ENCODE peak calls at places on chromosomes 13 and 19, in five cellular contexts. One of them, this sample, is unnamed.

GRCh38 chr19:38842439-38843174 is 7.2 kb downstream of the HNRNPL start:
- DNase-seq in Peyer's patch: no peak
- DNase-seq in CD4-positive, CD25-positive, alpha-beta regulatory T cell: peak
- DNase-seq in lung: no peak
- DNase-seq in CD8-positive, alpha-beta T cell: peak
- DNase-seq in this sample: peak

GRCh38 chr13:46121597-46122163 is 16.8 kb upstream of the CPB2 start:
- DNase-seq in Peyer's patch: no peak
- DNase-seq in CD4-positive, CD25-positive, alpha-beta regulatory T cell: no peak
- DNase-seq in lung: no peak
- DNase-seq in CD8-positive, alpha-beta T cell: no peak
- DNase-seq in this sample: no peak

GRCh38 chr13:26923824-26924605 is 163.4 kb upstream of the GPR12 start:
- DNase-seq in Peyer's patch: no peak
- DNase-seq in CD4-positive, CD25-positive, alpha-beta regulatory T cell: no peak
- DNase-seq in lung: no peak
- DNase-seq in CD8-positive, alpha-beta T cell: no peak
- DNase-seq in this sample: no peak

GRCh38 chr13:79445968-79446645 is 34.8 kb upstream of the NDFIP2 start:
- DNase-seq in Peyer's patch: no peak
- DNase-seq in CD4-positive, CD25-positive, alpha-beta regulatory T cell: peak
- DNase-seq in lung: no peak
- DNase-seq in CD8-positive, alpha-beta T cell: no peak
- DNase-seq in this sample: no peak

GRCh38 chr13:103431880-103432279 is 365.7 kb upstream of the SLC10A2 start:
- DNase-seq in Peyer's patch: no peak
- DNase-seq in CD4-positive, CD25-positive, alpha-beta regulatory T cell: no peak
- DNase-seq in lung: no peak
- DNase-seq in CD8-positive, alpha-beta T cell: no peak
- DNase-seq in this sample: no peak

GRCh38 chr13:87669379-87669978 is 1.7 kb upstream of the SLITRK5 start:
- DNase-seq in Peyer's patch: no peak
- DNase-seq in CD4-positive, CD25-positive, alpha-beta regulatory T cell: peak
- DNase-seq in lung: no peak
- DNase-seq in CD8-positive, alpha-beta T cell: no peak
- DNase-seq in this sample: no peak

GRCh38 chr13:43390101-43390500 is 366.7 kb downstream of the DNAJC15 start:
- DNase-seq in Peyer's patch: no peak
- DNase-seq in CD4-positive, CD25-positive, alpha-beta regulatory T cell: no peak
- DNase-seq in lung: no peak
- DNase-seq in CD8-positive, alpha-beta T cell: no peak
- DNase-seq in this sample: no peak

GRCh38 chr13:42136518-42136917 is 88.1 kb downstream of the DGKH start:
- DNase-seq in Peyer's patch: no peak
- DNase-seq in CD4-positive, CD25-positive, alpha-beta regulatory T cell: no peak
- DNase-seq in lung: no peak
- DNase-seq in CD8-positive, alpha-beta T cell: no peak
- DNase-seq in this sample: no peak

GRCh38 chr19:52535831-52536800 is 8.6 kb downstream of the ZNF808 start:
- DNase-seq in Peyer's patch: peak
- DNase-seq in CD4-positive, CD25-positive, alpha-beta regulatory T cell: peak
- DNase-seq in lung: peak
- DNase-seq in CD8-positive, alpha-beta T cell: peak
- DNase-seq in this sample: peak

GRCh38 chr13:24269803-24270202 is 39.6 kb upstream of the C1QTNF9 start:
- DNase-seq in Peyer's patch: no peak
- DNase-seq in CD4-positive, CD25-positive, alpha-beta regulatory T cell: peak
- DNase-seq in lung: no peak
- DNase-seq in CD8-positive, alpha-beta T cell: no peak
- DNase-seq in this sample: no peak

GRCh38 chr13:50842711-50843255 is 709 bp downstream of the DLEU7 start:
- DNase-seq in Peyer's patch: no peak
- DNase-seq in CD4-positive, CD25-positive, alpha-beta regulatory T cell: no peak
- DNase-seq in lung: no peak
- DNase-seq in CD8-positive, alpha-beta T cell: no peak
- DNase-seq in this sample: no peak

GRCh38 chr13:97262058-97262457 is 39.9 kb downstream of the MBNL2 start:
- DNase-seq in Peyer's patch: no peak
- DNase-seq in CD4-positive, CD25-positive, alpha-beta regulatory T cell: no peak
- DNase-seq in lung: no peak
- DNase-seq in CD8-positive, alpha-beta T cell: no peak
- DNase-seq in this sample: peak

GRCh38 chr19:6800991-6801396 is 28.5 kb downstream of the VAV1 start:
- DNase-seq in Peyer's patch: no peak
- DNase-seq in CD4-positive, CD25-positive, alpha-beta regulatory T cell: peak
- DNase-seq in lung: no peak
- DNase-seq in CD8-positive, alpha-beta T cell: no peak
- DNase-seq in this sample: no peak

GRCh38 chr13:41649659-41650058 is 192.3 kb downstream of the RGCC start:
- DNase-seq in Peyer's patch: no peak
- DNase-seq in CD4-positive, CD25-positive, alpha-beta regulatory T cell: no peak
- DNase-seq in lung: no peak
- DNase-seq in CD8-positive, alpha-beta T cell: no peak
- DNase-seq in this sample: no peak

GRCh38 chr13:76792680-76793334 is 93.4 kb downstream of the KCTD12 start:
- DNase-seq in Peyer's patch: no peak
- DNase-seq in CD4-positive, CD25-positive, alpha-beta regulatory T cell: no peak
- DNase-seq in lung: no peak
- DNase-seq in CD8-positive, alpha-beta T cell: no peak
- DNase-seq in this sample: no peak

GRCh38 chr13:37023871-37024270 is 23.3 kb downstream of the EXOSC8 start:
- DNase-seq in Peyer's patch: no peak
- DNase-seq in CD4-positive, CD25-positive, alpha-beta regulatory T cell: no peak
- DNase-seq in lung: no peak
- DNase-seq in CD8-positive, alpha-beta T cell: no peak
- DNase-seq in this sample: no peak

GRCh38 chr13:49938274-49938673 is 2.1 kb upstream of the SPRYD7 start:
- DNase-seq in Peyer's patch: no peak
- DNase-seq in CD4-positive, CD25-positive, alpha-beta regulatory T cell: no peak
- DNase-seq in lung: no peak
- DNase-seq in CD8-positive, alpha-beta T cell: no peak
- DNase-seq in this sample: no peak

GRCh38 chr19:7894612-7895309 is 6.5 kb downstream of the LRRC8E start:
- DNase-seq in Peyer's patch: peak
- DNase-seq in CD4-positive, CD25-positive, alpha-beta regulatory T cell: no peak
- DNase-seq in lung: peak
- DNase-seq in CD8-positive, alpha-beta T cell: no peak
- DNase-seq in this sample: no peak

GRCh38 chr19:14248578-14249011 is 42.6 kb upstream of the ADGRL1 start:
- DNase-seq in Peyer's patch: no peak
- DNase-seq in CD4-positive, CD25-positive, alpha-beta regulatory T cell: peak
- DNase-seq in lung: no peak
- DNase-seq in CD8-positive, alpha-beta T cell: peak
- DNase-seq in this sample: peak

GRCh38 chr19:20513179-20513934 is 52.2 kb downstream of the ZNF737 start:
- DNase-seq in Peyer's patch: no peak
- DNase-seq in CD4-positive, CD25-positive, alpha-beta regulatory T cell: no peak
- DNase-seq in lung: peak
- DNase-seq in CD8-positive, alpha-beta T cell: no peak
- DNase-seq in this sample: no peak

GRCh38 chr19:1880611-1881392 is 4.5 kb downstream of the ABHD17A start:
- DNase-seq in Peyer's patch: no peak
- DNase-seq in CD4-positive, CD25-positive, alpha-beta regulatory T cell: no peak
- DNase-seq in lung: no peak
- DNase-seq in CD8-positive, alpha-beta T cell: peak
- DNase-seq in this sample: no peak

GRCh38 chr13:107799001-107799400 is 416.3 kb downstream of the LIG4 start:
- DNase-seq in Peyer's patch: no peak
- DNase-seq in CD4-positive, CD25-positive, alpha-beta regulatory T cell: no peak
- DNase-seq in lung: no peak
- DNase-seq in CD8-positive, alpha-beta T cell: no peak
- DNase-seq in this sample: no peak

GRCh38 chr13:45368571-45368970 is 27.6 kb upstream of the TPT1 start:
- DNase-seq in Peyer's patch: no peak
- DNase-seq in CD4-positive, CD25-positive, alpha-beta regulatory T cell: no peak
- DNase-seq in lung: no peak
- DNase-seq in CD8-positive, alpha-beta T cell: no peak
- DNase-seq in this sample: no peak

GRCh38 chr13:111116830-111117229 is 1.7 kb downstream of the ARHGEF7 start:
- DNase-seq in Peyer's patch: no peak
- DNase-seq in CD4-positive, CD25-positive, alpha-beta regulatory T cell: no peak
- DNase-seq in lung: no peak
- DNase-seq in CD8-positive, alpha-beta T cell: no peak
- DNase-seq in this sample: no peak

GRCh38 chr19:55081773-55082022 is 6.0 kb downstream of the EPS8L1 start:
- DNase-seq in Peyer's patch: no peak
- DNase-seq in CD4-positive, CD25-positive, alpha-beta regulatory T cell: no peak
- DNase-seq in lung: no peak
- DNase-seq in CD8-positive, alpha-beta T cell: no peak
- DNase-seq in this sample: no peak

GRCh38 chr13:75881109-75881775 is 245.1 kb downstream of the LMO7 start:
- DNase-seq in Peyer's patch: no peak
- DNase-seq in CD4-positive, CD25-positive, alpha-beta regulatory T cell: no peak
- DNase-seq in lung: no peak
- DNase-seq in CD8-positive, alpha-beta T cell: no peak
- DNase-seq in this sample: no peak

GRCh38 chr13:65656740-65657329 is 1573.3 kb downstream of the PCDH9 start:
- DNase-seq in Peyer's patch: no peak
- DNase-seq in CD4-positive, CD25-positive, alpha-beta regulatory T cell: no peak
- DNase-seq in lung: no peak
- DNase-seq in CD8-positive, alpha-beta T cell: no peak
- DNase-seq in this sample: no peak

GRCh38 chr19:51511353-51511752 is 9.8 kb upstream of the SIGLEC12 start:
- DNase-seq in Peyer's patch: no peak
- DNase-seq in CD4-positive, CD25-positive, alpha-beta regulatory T cell: peak
- DNase-seq in lung: no peak
- DNase-seq in CD8-positive, alpha-beta T cell: no peak
- DNase-seq in this sample: no peak

GRCh38 chr19:703651-704446 is 4.9 kb upstream of the PALM start:
- DNase-seq in Peyer's patch: peak
- DNase-seq in CD4-positive, CD25-positive, alpha-beta regulatory T cell: peak
- DNase-seq in lung: peak
- DNase-seq in CD8-positive, alpha-beta T cell: peak
- DNase-seq in this sample: peak

GRCh38 chr13:111546921-111547675 is 226.7 kb downstream of the TEX29 start:
- DNase-seq in Peyer's patch: no peak
- DNase-seq in CD4-positive, CD25-positive, alpha-beta regulatory T cell: no peak
- DNase-seq in lung: no peak
- DNase-seq in CD8-positive, alpha-beta T cell: no peak
- DNase-seq in this sample: no peak

GRCh38 chr13:55199132-55199531 is 1941.6 kb upstream of the PRR20A start:
- DNase-seq in Peyer's patch: no peak
- DNase-seq in CD4-positive, CD25-positive, alpha-beta regulatory T cell: no peak
- DNase-seq in lung: no peak
- DNase-seq in CD8-positive, alpha-beta T cell: no peak
- DNase-seq in this sample: no peak

GRCh38 chr13:96473463-96474157 is 383.7 kb downstream of the HS6ST3 start:
- DNase-seq in Peyer's patch: no peak
- DNase-seq in CD4-positive, CD25-positive, alpha-beta regulatory T cell: no peak
- DNase-seq in lung: no peak
- DNase-seq in CD8-positive, alpha-beta T cell: no peak
- DNase-seq in this sample: no peak

GRCh38 chr19:46977548-46977947 is 42.1 kb upstream of the NPAS1 start:
- DNase-seq in Peyer's patch: no peak
- DNase-seq in CD4-positive, CD25-positive, alpha-beta regulatory T cell: no peak
- DNase-seq in lung: no peak
- DNase-seq in CD8-positive, alpha-beta T cell: no peak
- DNase-seq in this sample: no peak
- H3K27ac ChIP-seq in Peyer's patch: no peak
- H3K27ac ChIP-seq in CD4-positive, CD25-positive, alpha-beta regulatory T cell: no peak
- H3K27ac ChIP-seq in lung: peak
- H3K27ac ChIP-seq in CD8-positive, alpha-beta T cell: no peak
- H3K27ac ChIP-seq in this sample: no peak

GRCh38 chr13:38702609-38703008 is 15.7 kb downstream of the FREM2 start:
- DNase-seq in Peyer's patch: no peak
- DNase-seq in CD4-positive, CD25-positive, alpha-beta regulatory T cell: no peak
- DNase-seq in lung: no peak
- DNase-seq in CD8-positive, alpha-beta T cell: no peak
- DNase-seq in this sample: no peak

GRCh38 chr13:38703255-38703654 is 16.4 kb downstream of the FREM2 start:
- DNase-seq in Peyer's patch: no peak
- DNase-seq in CD4-positive, CD25-positive, alpha-beta regulatory T cell: no peak
- DNase-seq in lung: no peak
- DNase-seq in CD8-positive, alpha-beta T cell: no peak
- DNase-seq in this sample: no peak

GRCh38 chr13:38707433-38707832 is 20.6 kb downstream of the FREM2 start:
- DNase-seq in Peyer's patch: no peak
- DNase-seq in CD4-positive, CD25-positive, alpha-beta regulatory T cell: no peak
- DNase-seq in lung: no peak
- DNase-seq in CD8-positive, alpha-beta T cell: no peak
- DNase-seq in this sample: no peak

DNA sequence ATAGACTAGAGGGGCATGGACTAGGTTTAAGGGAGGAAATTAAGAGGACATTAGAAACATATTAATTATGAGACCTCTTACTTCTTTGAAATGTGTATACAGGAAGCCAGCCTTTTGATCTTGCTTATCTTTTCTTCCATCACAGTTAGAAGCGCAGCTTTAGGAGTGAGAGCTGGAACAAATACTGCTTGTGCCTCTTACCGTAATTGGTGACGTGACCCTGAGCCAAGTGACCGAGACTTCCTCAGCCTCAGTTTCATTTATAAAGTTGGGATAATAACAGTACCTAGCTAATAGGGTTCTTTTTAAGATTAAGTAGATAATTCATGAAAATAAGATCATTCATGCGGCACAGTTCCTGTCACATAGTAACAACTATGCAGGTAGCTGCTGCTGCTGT is 18.5 kb downstream of the FREM2 start:
- DNase-seq in Peyer's patch: no peak
- DNase-seq in CD4-positive, CD25-positive, alpha-beta regulatory T cell: no peak
- DNase-seq in lung: no peak
- DNase-seq in CD8-positive, alpha-beta T cell: no peak
- DNase-seq in this sample: no peak
- H3K27ac ChIP-seq in Peyer's patch: no peak
- H3K27ac ChIP-seq in CD4-positive, CD25-positive, alpha-beta regulatory T cell: no peak
- H3K27ac ChIP-seq in lung: no peak
- H3K27ac ChIP-seq in CD8-positive, alpha-beta T cell: no peak
- H3K27ac ChIP-seq in this sample: no peak

GRCh38 chr13:60583196-60583908 is 186.3 kb downstream of the TDRD3 start:
- DNase-seq in Peyer's patch: no peak
- DNase-seq in CD4-positive, CD25-positive, alpha-beta regulatory T cell: no peak
- DNase-seq in lung: no peak
- DNase-seq in CD8-positive, alpha-beta T cell: no peak
- DNase-seq in this sample: no peak
- H3K27ac ChIP-seq in Peyer's patch: peak
- H3K27ac ChIP-seq in CD4-positive, CD25-positive, alpha-beta regulatory T cell: no peak
- H3K27ac ChIP-seq in lung: no peak
- H3K27ac ChIP-seq in CD8-positive, alpha-beta T cell: no peak
- H3K27ac ChIP-seq in this sample: no peak

GRCh38 chr19:4909897-4910593 is 744 bp downstream of the UHRF1 start:
- DNase-seq in Peyer's patch: peak
- DNase-seq in CD4-positive, CD25-positive, alpha-beta regulatory T cell: peak
- DNase-seq in lung: peak
- DNase-seq in CD8-positive, alpha-beta T cell: peak
- DNase-seq in this sample: peak

GRCh38 chr19:4908781-4909171 is 525 bp upstream of the UHRF1 start:
- DNase-seq in Peyer's patch: no peak
- DNase-seq in CD4-positive, CD25-positive, alpha-beta regulatory T cell: no peak
- DNase-seq in lung: no peak
- DNase-seq in CD8-positive, alpha-beta T cell: no peak
- DNase-seq in this sample: no peak

GRCh38 chr19:4910594-4911273 is 1.4 kb downstream of the UHRF1 start:
- DNase-seq in Peyer's patch: no peak
- DNase-seq in CD4-positive, CD25-positive, alpha-beta regulatory T cell: peak
- DNase-seq in lung: no peak
- DNase-seq in CD8-positive, alpha-beta T cell: no peak
- DNase-seq in this sample: no peak

GRCh38 chr19:4908311-4908710 is 990 bp upstream of the UHRF1 start:
- DNase-seq in Peyer's patch: no peak
- DNase-seq in CD4-positive, CD25-positive, alpha-beta regulatory T cell: no peak
- DNase-seq in lung: no peak
- DNase-seq in CD8-positive, alpha-beta T cell: no peak
- DNase-seq in this sample: no peak

GRCh38 chr19:4909172-4909896 is at the start of gene UHRF1:
- DNase-seq in Peyer's patch: peak
- DNase-seq in CD4-positive, CD25-positive, alpha-beta regulatory T cell: peak
- DNase-seq in lung: no peak
- DNase-seq in CD8-positive, alpha-beta T cell: no peak
- DNase-seq in this sample: peak
- H3K27ac ChIP-seq in Peyer's patch: no peak
- H3K27ac ChIP-seq in CD4-positive, CD25-positive, alpha-beta regulatory T cell: peak
- H3K27ac ChIP-seq in lung: no peak
- H3K27ac ChIP-seq in CD8-positive, alpha-beta T cell: no peak
- H3K27ac ChIP-seq in this sample: no peak